ENCODE peak calls at places on chromosomes 4 and X, in nine cellular contexts. A, E, P, C, Z, N, V, O and I are unnamed samples.

GRCh38 chr4:6472387-6473263 is at the start of gene PPP2R2C:
- DNase-seq in Z (no peak), N (no peak), A (no peak), C (no peak), V (no peak), E (no peak), P (peak; percentile 24), O (no peak), I (peak; percentile 49)

GRCh38 chrX:154401918-154402621 is 3.9 kb downstream of the RPL10 start:
- DNase-seq in E (no peak), A (no peak), N (no peak), O (no peak), V (no peak), P (peak; percentile 44), C (no peak), Z (no peak), I (no peak)

GRCh38 chr4:184961693-184962092 is 56.6 kb upstream of the HELT start:
- DNase-seq in P (no peak), N (no peak), C (no peak), O (no peak), E (peak; percentile 32), V (no peak), A (no peak), Z (no peak), I (no peak)

GRCh38 chr4:137421796-137422195 is 110.5 kb downstream of the PCDH18 start:
- DNase-seq in E (no peak), Z (no peak), N (no peak), O (peak; percentile 50), A (no peak), V (no peak), P (no peak), C (no peak), I (no peak)

GRCh38 chrX:134908235-134908834 is 82.5 kb upstream of the SMIM10 start:
- DNase-seq in E (no peak), P (peak; percentile 37), C (no peak), N (no peak), Z (no peak), O (no peak), V (no peak), A (no peak), I (no peak)

GRCh38 chr4:176538217-176538925 is 218.6 kb downstream of the SPCS3 start:
- DNase-seq in A (no peak), Z (no peak), C (no peak), N (no peak), E (no peak), O (peak; percentile 95), P (peak; percentile 80), V (peak; percentile 65), I (no peak)

GRCh38 chrX:17567173-17567572 is 170.1 kb upstream of the SCML1 start:
- DNase-seq in C (peak; percentile 36), O (peak; percentile 66), V (no peak), A (no peak), Z (no peak), P (no peak), E (no peak), N (no peak), I (no peak)

GRCh38 chr4:37865450-37865849 is 25.4 kb upstream of the TBC1D1 start:
- DNase-seq in A (no peak), P (no peak), Z (no peak), N (no peak), O (peak; percentile 44), E (no peak), C (no peak), V (no peak), I (no peak)

GRCh38 chrX:23786268-23786815 is 3.4 kb downstream of the SAT1 start:
- DNase-seq in O (no peak), V (no peak), P (no peak), A (no peak), N (no peak), Z (peak; percentile 42), E (no peak), C (no peak), I (no peak)

GRCh38 chr4:13627185-13627605 is 330 bp downstream of the BOD1L1 start:
- DNase-seq in E (no peak), V (no peak), P (no peak), C (no peak), Z (peak; percentile 58), A (no peak), O (peak; percentile 19), N (no peak), I (peak; percentile 32)

GRCh38 chrX:10021461-10022272 is 54.5 kb downstream of the CLDN34 start:
- DNase-seq in P (peak; percentile 36), V (no peak), Z (no peak), A (no peak), C (no peak), O (peak; percentile 54), E (no peak), N (no peak), I (no peak)

GRCh38 chr4:139639654-139640053 is 26.0 kb upstream of the MGST2 start:
- DNase-seq in V (no peak), Z (no peak), O (no peak), P (no peak), C (no peak), E (no peak), N (no peak), A (no peak), I (no peak)

GRCh38 chr4:59956366-59956765 is 1243.8 kb upstream of the ADGRL3 start:
- DNase-seq in P (no peak), O (no peak), V (no peak), E (no peak), A (no peak), N (no peak), C (no peak), Z (no peak), I (no peak)

GRCh38 chrX:109472939-109473713 is 8.8 kb downstream of the GUCY2F start:
- DNase-seq in A (no peak), N (peak; percentile 27), O (peak; percentile 69), V (no peak), C (no peak), E (no peak), Z (no peak), P (peak; percentile 28), I (peak; percentile 40)

GRCh38 chrX:23383411-23383810 is 48.8 kb downstream of the PTCHD1 start:
- DNase-seq in N (no peak), V (no peak), P (peak; percentile 50), C (no peak), E (no peak), A (no peak), O (peak; percentile 81), Z (no peak), I (no peak)

GRCh38 chrX:145405012-145405411 is 157.7 kb downstream of the SPANXN1 start:
- DNase-seq in E (no peak), O (peak; percentile 3), N (peak; percentile 1), Z (no peak), A (no peak), V (no peak), C (no peak), P (peak; percentile 62), I (peak; percentile 10)

GRCh38 chrX:1002611-1003010 is 209.8 kb downstream of the CRLF2 start:
- DNase-seq in V (no peak), Z (peak; percentile 28), O (no peak), A (no peak), C (no peak), N (no peak), E (no peak), P (no peak), I (no peak)

GRCh38 chr4:131347816-131348215 is 1801.3 kb upstream of the PCDH10 start:
- DNase-seq in O (no peak), E (no peak), P (no peak), C (no peak), N (no peak), V (no peak), A (no peak), Z (no peak), I (no peak)

GRCh38 chr4:99563310-99564186 is at the start of gene TRMT10A:
- DNase-seq in E (peak; percentile 96), Z (peak; percentile 99), V (peak; percentile 92), N (peak; percentile 96), O (peak; percentile 99), P (peak; percentile 91), A (peak; percentile 99), C (peak; percentile 97), I (peak; percentile 99)
- TF ChIP-seq CTCF in E (no peak), Z (peak; percentile 30), V (no peak), N (no peak), O (no peak), P (no peak), A (peak; percentile 26), C (peak; percentile 13), I (peak; percentile 21)

GRCh38 chr4:72006576-72006975 is 25.2 kb upstream of the NPFFR2 start:
- DNase-seq in C (no peak), V (peak; percentile 30), N (no peak), P (peak; percentile 80), O (peak; percentile 91), A (no peak), Z (no peak), E (no peak), I (no peak)
- H3K27me3 ChIP-seq in C (no peaks in the 10 kb centered on the region), V (no peaks in the 10 kb centered on the region), N (no peaks in the 10 kb centered on the region), P (no peaks in the 10 kb centered on the region), O (no peaks in the 10 kb centered on the region), A (no peaks in the 10 kb centered on the region), Z (no peaks in the 10 kb centered on the region), E (no peaks in the 10 kb centered on the region), I (no peaks in the 10 kb centered on the region)

DNA sequence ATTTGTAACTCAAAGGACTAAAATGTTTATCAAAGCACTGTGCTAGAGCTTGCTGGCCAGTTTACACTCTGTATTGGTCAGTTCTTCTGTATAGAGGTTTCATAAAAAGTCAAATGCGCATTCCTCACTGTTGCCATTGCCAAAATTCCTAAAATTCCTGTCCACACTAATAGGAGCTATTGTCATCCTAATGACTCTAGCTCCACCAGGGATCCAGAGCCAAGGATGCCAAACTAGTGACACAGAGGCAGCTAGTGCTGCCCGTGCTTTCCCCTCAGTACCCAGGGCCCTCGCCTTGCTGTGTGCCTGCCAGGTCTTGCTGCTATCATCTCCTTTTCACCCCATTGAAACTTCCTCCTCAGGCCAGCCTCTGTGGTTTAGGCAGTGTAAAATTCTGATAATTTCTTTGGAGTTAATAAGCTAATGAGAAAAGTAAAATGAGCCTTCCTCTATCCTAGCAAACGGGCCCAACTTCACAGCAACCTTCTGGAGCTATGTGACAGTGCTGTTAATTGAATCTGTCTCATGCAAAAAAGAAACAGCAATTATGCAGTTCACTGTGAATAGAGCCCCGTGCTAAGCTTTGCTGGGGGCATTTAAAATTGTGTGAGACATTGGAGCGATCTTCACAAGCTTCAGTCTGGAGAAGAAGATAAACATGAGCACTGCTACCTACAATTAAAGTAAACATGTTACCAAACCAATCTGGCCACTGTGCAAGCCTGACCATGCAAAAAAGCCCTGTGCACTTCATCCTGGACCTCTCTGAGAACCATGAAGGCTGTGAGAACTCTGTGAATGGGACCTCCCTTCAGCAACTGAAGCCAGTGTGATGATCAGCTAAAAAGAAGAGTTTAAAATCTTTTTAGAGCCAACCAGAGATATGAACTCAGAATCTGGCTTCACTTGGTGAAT is 43.1 kb upstream of the FGF2 start:
- DNase-seq in V (peak; percentile 60), N (peak; percentile 54), P (peak; percentile 95), C (peak; percentile 53), A (peak; percentile 44), Z (peak; percentile 55), E (no peak), O (peak; percentile 98), I (no peak)
- H3K4me3 ChIP-seq in V (no peak overlapping the region), N (no peak overlapping the region), P (peak overlapping the region; percentile 37), C (no peak overlapping the region), A (no peak overlapping the region), Z (no peak overlapping the region), E (no peak overlapping the region), O (no peak overlapping the region), I (no peak overlapping the region)

DNA sequence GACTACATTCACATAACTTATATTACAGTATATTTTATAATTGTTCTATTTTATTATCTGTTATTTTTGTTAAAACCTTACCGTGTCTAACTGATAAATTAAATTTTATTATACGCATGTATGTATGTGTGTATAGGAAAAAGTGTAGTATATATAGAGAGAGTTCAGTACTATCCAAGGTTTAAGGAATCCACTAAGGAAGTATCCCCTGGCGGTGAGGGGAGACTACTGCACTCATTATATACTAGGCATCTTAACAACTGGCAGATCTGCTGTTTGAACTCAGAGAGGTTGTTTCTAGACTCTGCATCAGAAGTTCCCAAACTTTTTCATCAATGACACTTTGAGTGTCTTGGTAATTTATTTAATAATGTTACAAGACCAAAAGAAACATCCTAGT is 70.9 kb downstream of the NDST4 start:
- DNase-seq in O (no peak), E (no peak), A (no peak), P (peak; percentile 11), Z (no peak), C (no peak), V (no peak), N (no peak), I (no peak)
- TF ChIP-seq CTCF in O (peak; percentile 27), E (no peak), A (no peak), P (peak; percentile 17), Z (no peak), C (no peak), V (peak; percentile 37), N (peak; percentile 36), I (no peak)